ENCODE peak calls at places on chromosomes 2 and 18, in nine cellular contexts. R is A549, W is Karpas-422, J is heart left ventricle, Y is substantia nigra, E is frontal cortex, T is GM19239, U is AG04449, D is hippocampal formation. L is an unnamed sample.

GRCh38 chr2:158191569-158191968 is 89.9 kb downstream of the UPP2 start:
- DNase-seq in R (no peak), W (no peak), J (peak; percentile 10), Y (no peak), E (no peak), T (peak; percentile 6), U (no peak), D (no peak), L (no peak)

GRCh38 chr2:25587361-25587760 is 86.0 kb downstream of the DTNB start:
- DNase-seq in R (no peak), W (no peak), J (no peak), Y (peak; percentile 49), E (no peak), T (no peak), U (no peak), D (no peak), L (no peak)

GRCh38 chr2:127525692-127526141 is 572 bp downstream of the IWS1 start:
- DNase-seq in R (peak; percentile 26), W (peak; percentile 69), J (peak; percentile 17), Y (no peak), E (no peak), T (no peak), U (peak; percentile 10), D (no peak), L (no peak)

GRCh38 chr18:48138211-48138610 is 207.8 kb upstream of the SMAD2 start:
- DNase-seq in R (no peak), W (no peak), J (no peak), Y (no peak), E (no peak), T (no peak), U (no peak), D (no peak), L (no peak)

GRCh38 chr2:149329470-149330126 is 789 bp upstream of the LYPD6 start:
- DNase-seq in R (peak; percentile 73), W (no peak), J (no peak), Y (no peak), E (peak; percentile 40), T (no peak), U (no peak), D (peak; percentile 45), L (no peak)

GRCh38 chr18:13577091-13577697 is 149.2 kb downstream of the FAM210A start:
- DNase-seq in R (no peak), W (peak; percentile 80), J (no peak), Y (no peak), E (no peak), T (no peak), U (peak; percentile 3), D (no peak), L (no peak)

GRCh38 chr2:179174240-179174639 is 90.4 kb downstream of the SESTD1 start:
- DNase-seq in R (no peak), W (no peak), J (no peak), Y (no peak), E (no peak), T (no peak), U (no peak), D (no peak), L (no peak)

GRCh38 chr2:150126143-150126725 is 361.2 kb downstream of the RND3 start:
- DNase-seq in R (peak; percentile 62), W (no peak), J (no peak), Y (no peak), E (no peak), T (no peak), U (no peak), D (no peak), L (peak; percentile 69)

GRCh38 chr2:74845217-74845751 is 11.4 kb downstream of the HK2 start:
- DNase-seq in R (peak; percentile 76), W (no peak), J (peak; percentile 68), Y (peak; percentile 57), E (no peak), T (no peak), U (peak; percentile 52), D (peak; percentile 48), L (peak; percentile 90)

GRCh38 chr18:3179430-3180089 is 40.2 kb downstream of the MYOM1 start:
- DNase-seq in R (no peak), W (peak; percentile 54), J (no peak), Y (no peak), E (peak; percentile 7), T (peak; percentile 35), U (no peak), D (no peak), L (no peak)

GRCh38 chr2:10579441-10580169 is 110.2 kb downstream of the NOL10 start:
- DNase-seq in R (no peak), W (no peak), J (no peak), Y (no peak), E (no peak), T (no peak), U (no peak), D (no peak), L (no peak)

GRCh38 chr2:203427061-203427460 is 98.9 kb downstream of the ABI2 start:
- DNase-seq in R (peak; percentile 35), W (no peak), J (no peak), Y (no peak), E (no peak), T (no peak), U (no peak), D (no peak), L (no peak)

GRCh38 chr2:146131785-146132184 is 1611.9 kb upstream of the ZEB2 start:
- DNase-seq in R (no peak), W (no peak), J (no peak), Y (no peak), E (no peak), T (no peak), U (no peak), D (no peak), L (no peak)

GRCh38 chr2:240624950-240625621 is at the start of gene GPR35:
- DNase-seq in R (peak; percentile 26), W (peak; percentile 59), J (no peak), Y (peak; percentile 30), E (peak; percentile 58), T (no peak), U (peak; percentile 62), D (no peak), L (peak; percentile 25)

L was measured in kidney epithelial cell.